ENCODE peak calls at places on chromosomes 12 and 14, in eight cellular contexts. J, H, Z, I, Y, G, L and C are unnamed samples.

GRCh38 chr14:53946071-53946403 is 10.6 kb downstream of the BMP4 start:
- DNase-seq in J (no peak), H (no peak), Z (no peak), I (no peak), Y (no peak), G (no peak), L (no peak), C (no peak)

GRCh38 chr12:114933428-114934160 is 249.6 kb upstream of the TBX3 start:
- DNase-seq in J (peak; percentile 82), H (no peak), Z (peak; percentile 83), I (no peak), Y (no peak), G (peak; percentile 44), L (no peak), C (no peak)

GRCh38 chr14:61197416-61197815 is 83.7 kb downstream of the TMEM30B start:
- DNase-seq in J (no peak), H (no peak), Z (no peak), I (no peak), Y (no peak), G (no peak), L (no peak), C (no peak)

GRCh38 chr12:17588968-17589367 is 501.0 kb downstream of the RERGL start:
- DNase-seq in J (no peak), H (no peak), Z (peak; percentile 13), I (peak; percentile 22), Y (no peak), G (peak; percentile 79), L (no peak), C (no peak)

GRCh38 chr14:25132734-25133422 is 82.9 kb upstream of the STXBP6 start:
- DNase-seq in J (peak; percentile 75), H (peak; percentile 83), Z (peak; percentile 53), I (peak; percentile 64), Y (peak; percentile 39), G (peak; percentile 91), L (peak; percentile 75), C (peak; percentile 22)

GRCh38 chr12:85951823-85952222 is 77.7 kb downstream of the NTS start:
- DNase-seq in J (peak; percentile 45), H (no peak), Z (peak; percentile 1), I (no peak), Y (no peak), G (no peak), L (no peak), C (no peak)

GRCh38 chr14:29930283-29930682 is 2.6 kb upstream of the PRKD1 start:
- DNase-seq in J (peak; percentile 53), H (no peak), Z (no peak), I (no peak), Y (no peak), G (no peak), L (no peak), C (no peak)

GRCh38 chr12:130300725-130301124 is 37.0 kb upstream of the PIWIL1 start:
- DNase-seq in J (no peak), H (no peak), Z (no peak), I (no peak), Y (no peak), G (peak; percentile 38), L (no peak), C (no peak)

GRCh38 chr12:5034605-5035004 is 9.1 kb upstream of the KCNA5 start:
- DNase-seq in J (no peak), H (no peak), Z (no peak), I (no peak), Y (no peak), G (no peak), L (no peak), C (no peak)

DNA sequence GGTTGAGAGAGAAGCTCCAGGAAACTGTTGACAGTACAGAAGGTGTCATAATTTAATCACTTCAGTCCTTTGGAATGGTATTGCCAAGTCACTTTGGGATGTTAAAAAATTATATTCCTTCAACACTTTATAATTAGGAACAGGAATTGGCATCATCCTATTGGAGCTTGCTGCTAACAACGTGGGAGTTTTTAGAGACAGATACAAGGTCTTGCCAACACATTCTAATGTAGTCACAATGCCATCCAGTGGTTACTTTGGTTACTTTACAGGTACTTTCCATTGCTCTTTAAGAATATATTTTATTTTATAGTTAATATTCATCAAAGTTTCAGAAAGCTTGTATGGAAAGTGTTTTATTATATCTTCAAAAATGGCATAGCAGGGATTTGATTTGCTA is 310.1 kb downstream of the SYT1 start:
- DNase-seq in J (peak; percentile 87), H (no peak), Z (peak; percentile 36), I (no peak), Y (no peak), G (no peak), L (no peak), C (no peak)
- TF ChIP-seq CTCF in J (peak; percentile 47), H (no peak), Z (peak; percentile 12), I (peak; percentile 64), Y (no peak), G (peak; percentile 63), L (peak; percentile 22), C (no peak)

GRCh38 chr14:55427439-55427838 is 13.0 kb downstream of the TBPL2 start:
- DNase-seq in J (no peak), H (no peak), Z (peak; percentile 89), I (no peak), Y (no peak), G (peak; percentile 68), L (no peak), C (no peak)
- TF ChIP-seq CTCF in J (no peak), H (no peak), Z (no peak), I (no peak), Y (no peak), G (no peak), L (no peak), C (no peak)

DNA sequence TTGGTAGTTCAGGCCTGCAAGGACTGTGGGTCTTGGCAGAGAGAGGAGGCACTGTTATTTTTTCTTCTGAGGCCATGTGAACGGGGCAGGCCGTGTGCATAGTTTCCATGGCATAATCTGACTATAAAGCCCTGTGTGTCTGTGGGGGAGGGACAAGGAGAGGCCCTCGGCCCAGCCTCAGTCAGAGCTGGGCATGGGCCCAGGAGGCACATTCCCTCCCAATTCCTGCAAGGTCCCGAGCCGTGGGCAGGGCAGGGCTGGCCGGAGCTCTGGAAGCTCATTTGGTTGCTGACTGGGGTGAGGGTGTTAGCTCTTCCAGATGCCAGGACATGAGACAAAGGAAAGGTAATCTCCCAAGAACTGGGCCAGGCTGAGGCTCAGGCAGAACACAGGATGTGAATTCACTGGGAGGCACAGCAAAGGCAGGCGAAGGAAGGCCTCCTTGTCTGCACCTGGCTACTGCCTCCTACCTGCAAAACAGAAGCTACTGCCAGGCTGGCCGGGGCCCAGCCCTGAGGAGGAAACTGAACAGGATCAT is 22.0 kb upstream of the PLEKHG3 start:
- DNase-seq in J (peak; percentile 84), H (no peak), Z (peak; percentile 87), I (no peak), Y (no peak), G (peak; percentile 83), L (peak; percentile 73), C (peak; percentile 79)
- TF ChIP-seq CTCF in J (no peak), H (no peak), Z (peak; percentile 26), I (no peak), Y (no peak), G (peak; percentile 56), L (no peak), C (no peak)

DNA sequence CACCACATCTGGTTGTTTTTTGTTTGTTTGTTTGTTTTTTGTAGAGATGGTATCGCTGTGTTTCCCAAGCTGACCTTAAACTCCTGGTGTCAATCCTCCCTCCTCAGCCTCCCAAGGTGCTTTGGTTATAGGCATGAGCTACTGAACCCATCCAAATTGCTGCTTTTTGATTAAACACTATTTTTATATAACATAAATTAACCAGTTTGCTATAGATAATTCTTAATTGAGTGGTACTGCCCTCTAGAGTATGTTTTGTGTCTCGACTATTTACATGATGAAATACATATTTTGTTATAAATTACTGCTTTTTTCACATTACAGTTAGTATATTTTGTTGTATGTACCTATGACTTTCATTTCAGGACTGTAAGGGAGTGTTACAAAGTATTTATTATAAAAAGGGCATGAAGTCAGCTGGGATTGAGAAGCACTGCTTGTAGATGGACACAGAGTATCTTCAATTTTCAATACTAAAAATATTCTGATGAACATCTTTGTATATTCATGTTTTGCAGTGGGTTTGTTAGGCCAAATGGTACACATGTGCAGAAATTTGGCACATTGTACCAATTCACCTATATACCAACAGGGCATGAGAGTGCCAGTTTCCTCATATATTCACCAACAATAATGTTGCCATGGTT is 14.9 kb upstream of the SCAF11 start:
- DNase-seq in J (peak; percentile 47), H (no peak), Z (no peak), I (no peak), Y (no peak), G (no peak), L (no peak), C (no peak)
- TF ChIP-seq CTCF in J (peak; percentile 38), H (no peak), Z (peak; percentile 35), I (peak; percentile 46), Y (no peak), G (peak; percentile 20), L (peak; percentile 13), C (no peak)

DNA sequence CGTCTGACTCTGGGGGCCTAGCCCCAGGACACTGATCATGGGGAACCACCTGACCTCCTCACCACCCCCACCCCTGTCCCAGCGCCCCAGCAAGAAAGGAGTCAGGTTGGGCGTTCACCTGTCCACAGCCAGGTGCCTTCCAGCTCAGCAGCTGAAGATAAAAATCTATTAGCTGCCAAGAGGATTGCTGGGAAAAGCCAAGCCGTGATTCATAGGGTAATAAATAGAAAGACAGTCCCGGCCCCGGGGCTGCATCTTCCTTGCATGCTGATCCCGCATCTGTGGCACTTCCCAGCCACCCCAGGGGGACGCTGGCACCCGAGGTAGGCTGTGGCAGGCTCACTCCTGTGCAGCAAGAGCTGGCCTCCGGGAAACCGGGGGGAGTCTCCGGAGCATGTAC is 70.2 kb upstream of the NCOR2 start:
- DNase-seq in J (no peak), H (no peak), Z (peak; percentile 86), I (no peak), Y (no peak), G (no peak), L (no peak), C (no peak)
- TF ChIP-seq CTCF in J (no peak), H (no peak), Z (no peak), I (no peak), Y (no peak), G (no peak), L (no peak), C (no peak)

DNA sequence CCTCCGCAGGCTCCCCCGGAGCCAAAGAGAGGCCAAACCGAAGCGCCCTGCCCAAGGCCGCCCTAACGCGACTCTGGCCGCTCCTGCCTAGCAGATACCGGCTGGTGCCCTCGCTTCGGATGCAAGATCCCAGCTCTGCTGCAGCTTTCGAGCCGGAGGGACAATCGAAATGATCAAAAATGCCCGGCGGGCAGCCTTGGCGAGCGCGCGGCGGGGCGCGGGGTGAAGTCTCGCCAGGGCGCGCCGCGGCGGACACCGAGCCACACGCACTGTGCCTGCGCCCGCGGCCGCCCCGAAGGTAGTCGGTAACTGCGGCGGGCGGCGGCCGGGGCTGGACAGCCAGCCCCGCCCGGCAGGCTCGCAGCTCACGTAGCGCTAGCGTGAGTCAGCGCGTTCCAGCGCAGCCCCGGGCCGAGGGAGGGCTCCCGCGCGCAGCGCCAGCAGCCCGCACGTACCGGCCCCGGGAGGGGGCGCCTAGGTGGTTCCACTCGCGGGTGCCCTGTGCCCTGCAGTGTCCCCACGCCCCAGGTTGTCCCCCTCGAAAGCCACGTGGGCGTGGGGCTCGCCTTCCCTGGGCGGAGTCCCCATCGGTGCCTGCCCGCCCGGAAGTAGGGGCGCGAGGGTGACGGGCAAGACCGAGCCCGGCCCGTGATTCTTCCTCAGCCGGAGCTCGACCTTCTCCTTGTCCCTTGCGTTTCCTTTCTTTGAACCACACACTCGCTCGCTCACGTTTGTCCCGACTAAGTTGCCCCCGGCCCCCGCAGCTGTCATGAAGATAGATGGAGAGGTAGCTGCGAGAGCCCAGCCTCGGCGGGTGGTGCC is 109.3 kb upstream of the EGLN3 start:
- DNase-seq in J (peak; percentile 67), H (peak; percentile 89), Z (peak; percentile 71), I (peak; percentile 47), Y (peak; percentile 20), G (peak; percentile 90), L (peak; percentile 91), C (peak; percentile 75)
- TF ChIP-seq CTCF in J (no peak), H (no peak), Z (no peak), I (no peak), Y (no peak), G (no peak), L (no peak), C (no peak)